ENCODE peak calls at places on chromosomes 7 and 10, in eight cellular contexts. A is AG10803; W is cardiac fibroblast; D is mesenchymal stem cell; P is colonic mucosa; X is body of pancreas; T is WERI-Rb-1; F is CD8-positive, alpha-beta T cell. C is an unnamed sample.

GRCh38 chr7:150381096-150381495 is 2.0 kb downstream of the ZNF775 start:
- DNase-seq in T (no peak), W (no peak), A (no peak), D (no peak), F (no peak), P (no peak), X (no peak), C (peak)

GRCh38 chr7:44287488-44288380 is 37.7 kb downstream of the CAMK2B start:
- DNase-seq in X (peak), T (peak), W (no peak), A (no peak), P (no peak), F (peak), D (peak), C (peak)

GRCh38 chr10:78458983-78459638 is 425.4 kb downstream of the RPS24 start:
- DNase-seq in A (peak), W (peak), P (no peak), F (no peak), T (no peak), X (peak), D (peak), C (peak)

GRCh38 chr10:13684252-13684791 is 97.6 kb downstream of the PRPF18 start:
- DNase-seq in P (peak), F (no peak), T (peak), X (peak), W (peak), D (peak), A (peak), C (no peak)

GRCh38 chr10:36094091-36094490 is 452.0 kb upstream of the FZD8 start:
- DNase-seq in W (no peak), X (no peak), F (no peak), T (no peak), D (no peak), A (no peak), P (no peak), C (no peak)

GRCh38 chr7:121195859-121196588 is 132.8 kb upstream of the WNT16 start:
- DNase-seq in D (no peak), P (no peak), X (no peak), T (no peak), F (no peak), A (peak), W (no peak), C (no peak)

GRCh38 chr7:74284781-74285259 is 4.4 kb upstream of the CLIP2 start:
- DNase-seq in D (peak), A (no peak), W (no peak), T (peak), F (no peak), P (peak), X (peak), C (peak)

GRCh38 chr10:63753807-63754206 is 232.6 kb downstream of the REEP3 start:
- DNase-seq in A (peak), T (no peak), P (no peak), F (no peak), W (no peak), X (no peak), D (no peak), C (no peak)

GRCh38 chr10:69974551-69975155 is 78.0 kb upstream of the MACROH2A2 start:
- DNase-seq in T (peak), X (no peak), D (no peak), F (no peak), A (peak), W (no peak), P (no peak), C (no peak)

GRCh38 chr10:19791032-19791431 is 25.2 kb upstream of the PLXDC2 start:
- DNase-seq in X (no peak), A (no peak), T (no peak), P (no peak), F (no peak), W (peak), D (no peak), C (no peak)

GRCh38 chr7:6028563-6028962 is 2.6 kb upstream of the ANKRD61 start:
- DNase-seq in A (no peak), D (no peak), W (no peak), F (no peak), X (no peak), P (no peak), T (no peak), C (no peak)

GRCh38 chr7:33702511-33703054 is 202.8 kb upstream of the BMPER start:
- DNase-seq in W (no peak), A (no peak), F (no peak), D (no peak), P (no peak), T (no peak), X (no peak), C (peak)

DNA sequence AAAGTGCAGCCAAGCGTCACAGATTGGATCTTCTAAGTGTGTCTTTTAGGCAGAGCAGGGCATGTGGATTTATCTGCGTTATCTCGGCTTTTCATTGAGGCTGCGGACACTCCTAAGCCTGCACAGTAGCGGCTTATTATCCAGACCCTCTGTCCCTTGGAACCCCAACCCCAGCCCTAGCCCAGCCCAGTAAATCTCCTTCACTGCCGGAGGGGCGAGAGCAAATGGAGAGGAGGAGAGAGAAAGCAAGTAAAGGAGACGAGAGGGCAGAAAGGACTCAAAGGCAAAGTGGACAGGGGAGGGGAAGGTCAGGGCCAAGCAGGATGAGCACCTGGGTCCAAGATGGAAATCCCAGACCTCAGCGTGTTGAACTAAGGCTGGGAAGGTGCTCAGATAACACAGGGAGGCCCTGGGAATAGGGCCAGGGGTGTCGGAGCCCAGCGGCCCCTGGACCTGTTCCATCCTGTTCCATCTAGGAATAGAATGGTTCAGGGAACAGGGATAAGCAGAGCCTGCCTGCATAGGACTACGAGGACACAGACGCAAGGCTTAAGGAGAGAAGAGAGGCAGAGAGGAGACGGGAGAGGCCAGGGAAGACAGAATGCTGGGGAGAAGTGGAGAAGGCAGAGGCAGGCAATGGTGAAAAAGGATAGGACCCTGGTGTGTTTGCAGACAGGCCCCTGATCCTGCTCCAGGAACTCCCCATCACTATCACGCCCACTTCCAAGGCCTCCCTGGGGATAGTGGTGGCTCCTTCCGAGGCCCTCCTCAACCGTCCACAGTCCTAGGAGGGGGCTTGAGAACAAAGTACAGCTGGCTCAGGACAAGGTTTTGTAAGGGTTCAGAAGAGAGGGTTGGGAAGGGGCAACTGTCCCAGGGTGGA is 99.6 kb downstream of the CHST15 start:
- DNase-seq in W (no peak), X (no peak), T (no peak), F (no peak), A (no peak), P (no peak), D (no peak), C (no peak)
- H3K4me3 ChIP-seq in W (no peak), X (no peak), T (no peak), F (peak), A (no peak), P (no peak), D (no peak), C (no peak)

DNA sequence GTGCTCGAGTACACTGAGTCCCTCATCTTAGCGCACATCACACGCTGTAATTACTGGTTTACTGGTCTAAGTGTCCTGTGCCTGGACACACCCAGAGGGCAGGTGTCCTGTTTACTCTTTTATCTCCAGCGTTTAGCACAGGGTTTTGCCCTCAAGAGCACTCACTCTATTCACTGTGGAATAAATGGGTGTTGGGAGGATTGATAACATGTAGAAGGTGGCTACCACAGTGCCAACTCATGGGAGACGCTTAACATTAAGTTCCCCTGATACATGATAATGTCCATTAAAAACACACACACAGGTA is 96.1 kb upstream of the EFCAB10 start:
- DNase-seq in A (no peak), W (no peak), F (no peak), D (no peak), X (no peak), T (no peak), P (peak), C (no peak)
- H3K4me3 ChIP-seq in A (no peak), W (no peak), F (no peak), D (no peak), X (no peak), T (no peak), P (no peak), C (no peak)

GRCh38 chr10:30738416-30738815 is 108.9 kb upstream of the LYZL2 start:
- DNase-seq in P (no peak), X (no peak), T (no peak), W (no peak), D (no peak), F (no peak), A (peak), C (no peak)

GRCh38 chr10:30732671-30733070 is 103.1 kb upstream of the LYZL2 start:
- DNase-seq in W (no peak), X (no peak), T (no peak), P (no peak), A (no peak), F (no peak), D (no peak), C (no peak)

GRCh38 chr10:30737931-30738391 is 108.4 kb upstream of the LYZL2 start:
- DNase-seq in A (no peak), F (no peak), P (no peak), D (no peak), X (no peak), T (no peak), W (no peak), C (no peak)

GRCh38 chr10:30731963-30732362 is 102.4 kb upstream of the LYZL2 start:
- DNase-seq in F (no peak), X (no peak), A (no peak), P (no peak), T (no peak), D (no peak), W (no peak), C (no peak)

DNA sequence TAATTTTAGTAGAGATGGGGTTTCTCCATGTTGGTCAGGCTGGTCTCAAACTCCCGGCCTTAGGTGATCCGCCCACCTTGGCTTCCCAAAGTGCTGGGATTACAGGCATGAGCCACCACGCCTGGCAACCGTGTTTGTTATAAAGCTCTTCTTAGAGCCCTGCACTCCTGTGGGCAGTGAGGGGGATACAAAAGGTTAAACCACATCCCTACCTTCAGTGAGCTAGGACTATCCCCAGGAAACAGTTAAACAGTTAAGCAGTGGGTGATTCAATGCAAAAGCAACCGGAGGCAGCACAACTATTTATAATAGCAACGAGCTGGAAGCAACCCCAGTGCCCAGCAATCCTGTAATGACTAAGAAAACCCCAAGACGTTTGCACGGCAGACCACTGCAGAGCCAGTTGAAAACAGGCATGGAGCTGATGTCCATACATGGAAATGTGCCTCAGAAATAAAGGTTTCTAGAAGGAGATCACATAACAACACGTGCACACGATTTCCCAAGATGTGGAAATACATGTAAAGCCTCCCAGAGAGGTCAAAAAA is 107.2 kb upstream of the LYZL2 start:
- DNase-seq in T (no peak), P (no peak), X (no peak), F (no peak), W (peak), D (peak), A (peak), C (no peak)
- H3K4me3 ChIP-seq in T (no peak), P (no peak), X (no peak), F (no peak), W (no peak), D (no peak), A (no peak), C (no peak)

GRCh38 chr10:58515296-58515956 is 2.8 kb downstream of the BICC1 start:
- DNase-seq in W (peak), D (no peak), F (no peak), X (no peak), T (no peak), A (no peak), P (no peak), C (no peak)
- H3K4me3 ChIP-seq in W (peak), D (peak), F (no peak), X (no peak), T (no peak), A (peak), P (no peak), C (no peak)

DNA sequence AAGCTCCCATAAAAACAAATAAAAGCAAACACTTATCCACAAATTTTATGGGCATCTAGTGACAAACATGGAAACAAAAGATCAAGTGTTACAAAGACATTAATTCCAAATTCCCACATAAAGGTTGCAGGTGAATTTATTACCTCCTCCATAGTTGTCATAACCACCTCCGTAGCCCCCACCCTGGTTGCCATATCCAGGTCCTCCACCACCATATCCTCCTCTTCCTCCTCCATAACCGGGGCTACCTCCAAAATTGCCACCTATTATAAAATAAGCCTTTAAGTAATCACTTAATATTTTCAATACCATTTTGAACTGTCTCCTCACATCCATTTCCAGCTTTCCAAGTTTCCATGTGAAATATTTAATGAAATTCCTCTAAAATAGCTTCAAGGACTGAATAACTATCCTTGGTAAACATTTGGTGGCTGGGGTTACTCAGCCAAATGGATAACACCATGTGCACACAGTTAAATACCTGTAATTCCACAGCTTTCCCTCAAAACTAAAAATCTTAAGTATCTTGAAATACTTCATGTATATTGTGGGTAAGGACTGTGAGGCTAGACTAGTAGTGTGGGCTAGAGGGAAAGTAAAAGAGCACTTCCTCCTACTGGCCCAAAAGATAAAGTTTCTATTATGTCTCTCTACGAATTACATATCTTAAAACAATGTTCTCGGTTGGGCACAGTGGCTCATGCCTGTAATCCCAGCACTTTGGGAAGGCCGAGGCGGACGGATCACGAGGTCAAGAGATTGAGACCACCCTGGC is 6.9 kb downstream of the HNRNPA2B1 start:
- DNase-seq in W (no peak), T (no peak), X (no peak), F (no peak), D (no peak), A (peak), P (no peak), C (no peak)
- H3K4me3 ChIP-seq in W (no peak), T (no peak), X (no peak), F (no peak), D (no peak), A (no peak), P (no peak), C (peak)

GRCh38 chr10:68829952-68830351 is 2.6 kb downstream of the STOX1 start:
- DNase-seq in D (no peak), P (no peak), A (no peak), T (no peak), X (no peak), W (no peak), F (no peak), C (no peak)
- H3K4me3 ChIP-seq in D (no peak), P (no peak), A (no peak), T (no peak), X (no peak), W (no peak), F (no peak), C (no peak)

DNA sequence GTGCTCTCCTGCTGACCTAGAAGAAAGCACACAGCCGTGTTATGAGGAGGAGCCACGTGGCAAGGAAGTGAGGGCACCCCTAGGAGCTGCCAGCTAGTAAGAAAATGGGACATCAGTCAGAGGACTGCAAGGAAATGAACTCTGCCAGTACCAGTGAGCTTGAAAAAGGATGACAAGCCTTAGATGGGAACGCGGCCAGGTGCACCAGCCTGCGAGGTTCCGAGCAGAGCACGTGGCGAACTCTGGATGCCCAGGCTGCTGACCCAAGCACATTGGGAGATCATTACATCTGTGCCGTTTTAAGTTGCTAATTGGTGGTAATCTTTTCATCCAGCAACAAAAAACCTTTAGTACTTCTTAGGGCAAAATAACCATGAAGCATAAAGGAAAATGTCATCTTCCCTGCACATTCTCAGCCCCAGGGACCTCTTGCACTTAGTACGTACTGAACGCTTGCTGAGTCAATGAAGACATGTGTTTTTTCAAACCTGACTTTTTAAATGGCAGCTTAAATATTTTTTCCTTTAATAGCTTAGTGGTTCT is 69.4 kb downstream of the AMZ1 start:
- DNase-seq in T (no peak), P (no peak), F (no peak), D (no peak), X (peak), A (peak), W (peak), C (no peak)
- H3K4me3 ChIP-seq in T (no peak), P (no peak), F (no peak), D (peak), X (no peak), A (peak), W (peak), C (no peak)

GRCh38 chr10:112964482-112964881 is 14.4 kb downstream of the TCF7L2 start:
- DNase-seq in P (no peak), D (no peak), X (no peak), W (no peak), A (no peak), F (no peak), T (no peak), C (no peak)

GRCh38 chr10:112961609-112962008 is 11.6 kb downstream of the TCF7L2 start:
- DNase-seq in F (no peak), P (no peak), W (no peak), T (no peak), D (peak), X (no peak), A (no peak), C (no peak)

GRCh38 chr10:112966191-112966855 is 16.3 kb downstream of the TCF7L2 start:
- DNase-seq in W (no peak), P (no peak), A (no peak), T (no peak), X (no peak), D (no peak), F (no peak), C (no peak)

GRCh38 chr10:112962343-112962742 is 12.3 kb downstream of the TCF7L2 start:
- DNase-seq in D (no peak), F (no peak), A (no peak), W (no peak), X (no peak), P (no peak), T (no peak), C (no peak)

DNA sequence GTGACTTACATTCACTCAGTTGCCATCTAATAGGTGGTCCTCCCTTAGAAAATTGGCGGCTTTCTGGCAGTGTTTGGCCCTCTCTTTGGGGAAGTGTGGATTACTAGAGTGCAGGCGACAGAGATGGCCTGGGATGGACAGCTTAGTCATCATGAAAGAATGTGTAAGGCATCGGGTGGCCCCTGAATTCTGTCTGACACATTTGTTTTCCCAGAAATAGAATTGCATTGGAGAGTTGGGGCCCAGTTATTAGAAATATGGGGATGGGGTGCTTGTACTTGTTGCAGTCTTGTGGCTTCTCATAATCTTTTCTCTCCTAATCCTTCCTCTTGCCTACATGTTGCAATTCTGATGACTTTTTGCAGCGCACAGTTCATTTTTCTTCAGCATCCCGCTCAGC is 13.8 kb downstream of the TCF7L2 start:
- DNase-seq in D (peak), W (no peak), T (no peak), F (no peak), A (peak), P (no peak), X (no peak), C (peak)
- H3K4me3 ChIP-seq in D (no peak), W (no peak), T (no peak), F (no peak), A (no peak), P (no peak), X (no peak), C (no peak)

GRCh38 chr7:56121440-56121839 is 5.2 kb upstream of the NUPR2 start:
- DNase-seq in X (no peak), A (no peak), D (no peak), W (no peak), T (no peak), F (no peak), P (no peak), C (no peak)

GRCh38 chr7:56110611-56111010 is 4.3 kb upstream of the CHCHD2 start:
- DNase-seq in F (no peak), A (no peak), P (no peak), X (no peak), T (no peak), W (no peak), D (no peak), C (no peak)

DNA sequence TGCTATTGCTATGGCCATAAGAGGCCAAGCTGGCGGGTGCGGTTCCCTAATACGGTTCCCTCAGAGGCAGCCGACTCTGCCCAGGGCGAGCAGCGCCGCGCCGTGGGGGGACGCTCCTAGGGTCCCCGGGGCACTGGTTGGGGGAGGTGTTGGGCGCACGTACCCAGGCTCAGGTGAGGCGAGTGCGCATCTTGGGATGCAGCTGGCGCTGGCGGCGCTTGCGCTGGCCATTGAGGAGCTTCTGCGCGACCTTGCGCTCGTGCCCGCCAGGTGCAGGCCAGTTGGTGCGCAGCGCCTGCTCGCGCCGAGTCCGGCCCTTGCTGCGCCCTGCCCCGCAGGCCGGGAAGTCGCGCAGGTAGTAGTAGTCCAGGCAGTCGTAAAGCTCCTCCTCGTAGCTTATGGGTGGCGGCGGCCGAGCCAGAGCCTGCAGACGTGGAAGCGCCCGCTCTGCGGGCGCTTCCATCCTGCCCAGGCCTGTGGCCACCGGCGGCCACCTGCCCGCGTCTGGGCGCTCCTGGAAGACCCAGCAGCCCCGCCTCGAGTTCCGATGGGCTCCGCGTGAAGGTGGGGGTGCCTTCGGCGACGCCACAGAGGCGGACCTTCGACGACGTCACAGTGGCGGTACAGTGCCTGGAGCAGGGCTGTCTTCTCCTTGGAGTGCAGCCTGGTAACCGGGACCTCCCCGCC is at the start of gene NUPR2:
- DNase-seq in P (peak), T (no peak), X (peak), W (no peak), F (no peak), A (no peak), D (no peak), C (no peak)
- H3K4me3 ChIP-seq in P (peak), T (no peak), X (no peak), W (no peak), F (no peak), A (no peak), D (no peak), C (no peak)

C was measured in endodermal cell.